ENCODE peak calls at places on chromosomes 13 and 19, in eight cellular contexts. One of them, this sample, is unnamed.

GRCh38 chr13:35764359-35765015 is 288.0 kb upstream of the MAB21L1 start:
- DNase-seq in PC-3: no peak
- DNase-seq in astrocyte of the cerebellum: peak
- DNase-seq in HCT116: no peak
- DNase-seq in A549: no peak
- DNase-seq in thyroid gland: no peak
- DNase-seq in lower lobe of right lung: no peak
- DNase-seq in lower leg skin: no peak
- DNase-seq in this sample: no peak

GRCh38 chr19:8585894-8586750 is 8.9 kb upstream of the MYO1F start:
- DNase-seq in PC-3: peak
- DNase-seq in astrocyte of the cerebellum: no peak
- DNase-seq in HCT116: peak
- DNase-seq in A549: no peak
- DNase-seq in thyroid gland: peak
- DNase-seq in lower lobe of right lung: peak
- DNase-seq in lower leg skin: no peak
- DNase-seq in this sample: no peak

GRCh38 chr13:31930901-31931522 is 100.6 kb upstream of the FRY start:
- DNase-seq in PC-3: peak
- DNase-seq in astrocyte of the cerebellum: no peak
- DNase-seq in HCT116: no peak
- DNase-seq in A549: no peak
- DNase-seq in thyroid gland: no peak
- DNase-seq in lower lobe of right lung: no peak
- DNase-seq in lower leg skin: no peak
- DNase-seq in this sample: no peak

GRCh38 chr19:35751839-35752745 is 3.7 kb downstream of the LIN37 start:
- DNase-seq in PC-3: no peak
- DNase-seq in astrocyte of the cerebellum: no peak
- DNase-seq in HCT116: no peak
- DNase-seq in A549: no peak
- DNase-seq in thyroid gland: no peak
- DNase-seq in lower lobe of right lung: no peak
- DNase-seq in lower leg skin: no peak
- DNase-seq in this sample: no peak

GRCh38 chr13:49082653-49083536 is 107.2 kb downstream of the FNDC3A start:
- DNase-seq in PC-3: no peak
- DNase-seq in astrocyte of the cerebellum: no peak
- DNase-seq in HCT116: no peak
- DNase-seq in A549: no peak
- DNase-seq in thyroid gland: no peak
- DNase-seq in lower lobe of right lung: no peak
- DNase-seq in lower leg skin: no peak
- DNase-seq in this sample: peak

GRCh38 chr19:36151144-36152051 is 849 bp downstream of the COX7A1 start:
- DNase-seq in PC-3: no peak
- DNase-seq in astrocyte of the cerebellum: no peak
- DNase-seq in HCT116: no peak
- DNase-seq in A549: no peak
- DNase-seq in thyroid gland: peak
- DNase-seq in lower lobe of right lung: no peak
- DNase-seq in lower leg skin: peak
- DNase-seq in this sample: no peak

GRCh38 chr19:41302624-41303351 is 7.2 kb upstream of the CCDC97 start:
- DNase-seq in PC-3: no peak
- DNase-seq in astrocyte of the cerebellum: no peak
- DNase-seq in HCT116: no peak
- DNase-seq in A549: no peak
- DNase-seq in thyroid gland: peak
- DNase-seq in lower lobe of right lung: no peak
- DNase-seq in lower leg skin: no peak
- DNase-seq in this sample: no peak

GRCh38 chr19:50925734-50926133 is 14.5 kb upstream of the KLK4 start:
- DNase-seq in PC-3: peak
- DNase-seq in astrocyte of the cerebellum: no peak
- DNase-seq in HCT116: no peak
- DNase-seq in A549: no peak
- DNase-seq in thyroid gland: no peak
- DNase-seq in lower lobe of right lung: no peak
- DNase-seq in lower leg skin: no peak
- DNase-seq in this sample: no peak

GRCh38 chr13:29484236-29484635 is 111.3 kb downstream of the SLC7A1 start:
- DNase-seq in PC-3: no peak
- DNase-seq in astrocyte of the cerebellum: no peak
- DNase-seq in HCT116: no peak
- DNase-seq in A549: no peak
- DNase-seq in thyroid gland: no peak
- DNase-seq in lower lobe of right lung: no peak
- DNase-seq in lower leg skin: no peak
- DNase-seq in this sample: no peak

GRCh38 chr13:32426191-32426980 is 1.5 kb downstream of the N4BP2L1 start:
- DNase-seq in PC-3: no peak
- DNase-seq in astrocyte of the cerebellum: no peak
- DNase-seq in HCT116: no peak
- DNase-seq in A549: no peak
- DNase-seq in thyroid gland: no peak
- DNase-seq in lower lobe of right lung: no peak
- DNase-seq in lower leg skin: no peak
- DNase-seq in this sample: no peak

GRCh38 chr13:28324181-28324789 is 170.6 kb downstream of the FLT1 start:
- DNase-seq in PC-3: peak
- DNase-seq in astrocyte of the cerebellum: no peak
- DNase-seq in HCT116: peak
- DNase-seq in A549: peak
- DNase-seq in thyroid gland: peak
- DNase-seq in lower lobe of right lung: no peak
- DNase-seq in lower leg skin: peak
- DNase-seq in this sample: no peak

GRCh38 chr13:27632648-27633047 is 11.0 kb downstream of the POLR1D start:
- DNase-seq in PC-3: no peak
- DNase-seq in astrocyte of the cerebellum: no peak
- DNase-seq in HCT116: no peak
- DNase-seq in A549: no peak
- DNase-seq in thyroid gland: no peak
- DNase-seq in lower lobe of right lung: no peak
- DNase-seq in lower leg skin: no peak
- DNase-seq in this sample: no peak

GRCh38 chr13:27132538-27132937 is 39.1 kb downstream of the USP12 start:
- DNase-seq in PC-3: no peak
- DNase-seq in astrocyte of the cerebellum: no peak
- DNase-seq in HCT116: no peak
- DNase-seq in A549: no peak
- DNase-seq in thyroid gland: no peak
- DNase-seq in lower lobe of right lung: no peak
- DNase-seq in lower leg skin: no peak
- DNase-seq in this sample: no peak

GRCh38 chr13:101415358-101416174 is 742 bp downstream of the NALCN start:
- DNase-seq in PC-3: no peak
- DNase-seq in astrocyte of the cerebellum: no peak
- DNase-seq in HCT116: no peak
- DNase-seq in A549: no peak
- DNase-seq in thyroid gland: peak
- DNase-seq in lower lobe of right lung: no peak
- DNase-seq in lower leg skin: no peak
- DNase-seq in this sample: no peak

GRCh38 chr13:95256086-95256485 is 45.2 kb downstream of the ABCC4 start:
- DNase-seq in PC-3: peak
- DNase-seq in astrocyte of the cerebellum: peak
- DNase-seq in HCT116: peak
- DNase-seq in A549: peak
- DNase-seq in thyroid gland: no peak
- DNase-seq in lower lobe of right lung: no peak
- DNase-seq in lower leg skin: no peak
- DNase-seq in this sample: peak

GRCh38 chr19:54204767-54205468 is 4.3 kb downstream of the RPS9 start:
- DNase-seq in PC-3: no peak
- DNase-seq in astrocyte of the cerebellum: no peak
- DNase-seq in HCT116: no peak
- DNase-seq in A549: no peak
- DNase-seq in thyroid gland: no peak
- DNase-seq in lower lobe of right lung: no peak
- DNase-seq in lower leg skin: no peak
- DNase-seq in this sample: no peak
- H3K4me3 ChIP-seq in PC-3: peak
- H3K4me3 ChIP-seq in astrocyte of the cerebellum: no peak
- H3K4me3 ChIP-seq in HCT116: no peak
- H3K4me3 ChIP-seq in A549: no peak
- H3K4me3 ChIP-seq in thyroid gland: no peak
- H3K4me3 ChIP-seq in lower lobe of right lung: peak
- H3K4me3 ChIP-seq in lower leg skin: no peak
- H3K4me3 ChIP-seq in this sample: no peak

GRCh38 chr19:39333507-39333906 is 2.3 kb downstream of the GMFG start:
- DNase-seq in PC-3: no peak
- DNase-seq in astrocyte of the cerebellum: no peak
- DNase-seq in HCT116: no peak
- DNase-seq in A549: no peak
- DNase-seq in thyroid gland: no peak
- DNase-seq in lower lobe of right lung: no peak
- DNase-seq in lower leg skin: no peak
- DNase-seq in this sample: no peak
- H3K4me3 ChIP-seq in PC-3: no peak
- H3K4me3 ChIP-seq in astrocyte of the cerebellum: no peak
- H3K4me3 ChIP-seq in HCT116: no peak
- H3K4me3 ChIP-seq in A549: no peak
- H3K4me3 ChIP-seq in thyroid gland: no peak
- H3K4me3 ChIP-seq in lower lobe of right lung: no peak
- H3K4me3 ChIP-seq in lower leg skin: no peak
- H3K4me3 ChIP-seq in this sample: no peak

GRCh38 chr19:46719629-46720515 is 3.0 kb upstream of the PRKD2 start:
- DNase-seq in PC-3: no peak
- DNase-seq in astrocyte of the cerebellum: no peak
- DNase-seq in HCT116: no peak
- DNase-seq in A549: no peak
- DNase-seq in thyroid gland: no peak
- DNase-seq in lower lobe of right lung: no peak
- DNase-seq in lower leg skin: no peak
- DNase-seq in this sample: no peak

GRCh38 chr19:46718934-46719551 is 2.1 kb upstream of the PRKD2 start:
- DNase-seq in PC-3: no peak
- DNase-seq in astrocyte of the cerebellum: no peak
- DNase-seq in HCT116: no peak
- DNase-seq in A549: no peak
- DNase-seq in thyroid gland: no peak
- DNase-seq in lower lobe of right lung: no peak
- DNase-seq in lower leg skin: no peak
- DNase-seq in this sample: no peak

GRCh38 chr19:46717716-46718143 is 816 bp upstream of the PRKD2 start:
- DNase-seq in PC-3: no peak
- DNase-seq in astrocyte of the cerebellum: no peak
- DNase-seq in HCT116: no peak
- DNase-seq in A549: no peak
- DNase-seq in thyroid gland: no peak
- DNase-seq in lower lobe of right lung: no peak
- DNase-seq in lower leg skin: no peak
- DNase-seq in this sample: no peak

GRCh38 chr19:46717034-46717715 is at the start of gene PRKD2:
- DNase-seq in PC-3: peak
- DNase-seq in astrocyte of the cerebellum: peak
- DNase-seq in HCT116: no peak
- DNase-seq in A549: peak
- DNase-seq in thyroid gland: peak
- DNase-seq in lower lobe of right lung: peak
- DNase-seq in lower leg skin: peak
- DNase-seq in this sample: peak

DNA sequence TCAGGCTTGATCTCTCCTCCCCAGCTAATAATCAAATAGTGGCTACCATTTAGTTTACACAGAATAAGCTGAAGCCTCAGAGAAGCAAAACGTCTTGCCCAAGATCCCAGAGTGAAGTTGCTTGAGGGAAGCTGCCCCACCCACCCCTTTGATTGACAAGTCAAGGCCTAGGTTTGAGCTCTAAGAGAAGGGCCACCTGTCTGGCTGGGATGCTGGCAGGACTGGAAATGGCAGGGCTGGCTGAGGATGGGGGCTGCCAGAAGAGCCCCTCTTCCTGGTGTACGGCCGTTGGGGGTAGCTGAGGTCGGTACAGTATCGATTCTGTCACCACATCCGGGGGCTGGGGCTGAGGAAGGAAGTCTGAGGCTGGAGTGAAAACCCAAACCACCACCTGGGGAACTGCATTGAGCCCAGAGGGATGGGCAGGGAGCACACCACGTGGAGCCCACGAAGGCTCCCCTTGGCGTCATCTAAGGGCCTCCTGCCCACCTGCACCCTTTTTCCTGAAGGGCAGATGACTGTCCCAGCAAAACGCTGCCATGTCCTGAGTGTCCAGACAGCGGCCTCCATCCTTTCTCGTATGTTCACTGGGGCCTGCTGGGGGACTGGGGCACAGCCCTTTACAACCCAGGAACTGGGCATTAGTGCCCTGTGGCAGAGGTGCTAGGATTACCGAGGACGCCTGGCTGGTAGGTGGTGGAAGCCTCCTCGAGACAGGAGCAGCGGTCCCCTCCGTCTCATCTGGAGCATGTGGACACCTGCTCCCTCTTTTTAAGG is 1.4 kb upstream of the PRKD2 start:
- DNase-seq in PC-3: no peak
- DNase-seq in astrocyte of the cerebellum: no peak
- DNase-seq in HCT116: no peak
- DNase-seq in A549: peak
- DNase-seq in thyroid gland: no peak
- DNase-seq in lower lobe of right lung: no peak
- DNase-seq in lower leg skin: no peak
- DNase-seq in this sample: no peak
- H3K4me3 ChIP-seq in PC-3: no peak
- H3K4me3 ChIP-seq in astrocyte of the cerebellum: no peak
- H3K4me3 ChIP-seq in HCT116: peak
- H3K4me3 ChIP-seq in A549: no peak
- H3K4me3 ChIP-seq in thyroid gland: no peak
- H3K4me3 ChIP-seq in lower lobe of right lung: peak
- H3K4me3 ChIP-seq in lower leg skin: no peak
- H3K4me3 ChIP-seq in this sample: no peak

GRCh38 chr19:42431486-42431885 is 4.3 kb upstream of the LIPE start:
- DNase-seq in PC-3: no peak
- DNase-seq in astrocyte of the cerebellum: no peak
- DNase-seq in HCT116: no peak
- DNase-seq in A549: no peak
- DNase-seq in thyroid gland: no peak
- DNase-seq in lower lobe of right lung: no peak
- DNase-seq in lower leg skin: no peak
- DNase-seq in this sample: no peak

GRCh38 chr19:42428676-42429075 is 1.5 kb upstream of the LIPE start:
- DNase-seq in PC-3: no peak
- DNase-seq in astrocyte of the cerebellum: no peak
- DNase-seq in HCT116: no peak
- DNase-seq in A549: no peak
- DNase-seq in thyroid gland: no peak
- DNase-seq in lower lobe of right lung: no peak
- DNase-seq in lower leg skin: no peak
- DNase-seq in this sample: no peak

GRCh38 chr19:42435316-42435715 is 7.4 kb downstream of the CXCL17 start:
- DNase-seq in PC-3: no peak
- DNase-seq in astrocyte of the cerebellum: no peak
- DNase-seq in HCT116: no peak
- DNase-seq in A549: no peak
- DNase-seq in thyroid gland: no peak
- DNase-seq in lower lobe of right lung: no peak
- DNase-seq in lower leg skin: no peak
- DNase-seq in this sample: no peak

GRCh38 chr19:42436006-42436405 is 6.7 kb downstream of the CXCL17 start:
- DNase-seq in PC-3: no peak
- DNase-seq in astrocyte of the cerebellum: no peak
- DNase-seq in HCT116: no peak
- DNase-seq in A549: no peak
- DNase-seq in thyroid gland: peak
- DNase-seq in lower lobe of right lung: no peak
- DNase-seq in lower leg skin: no peak
- DNase-seq in this sample: no peak

GRCh38 chr19:42433503-42434260 is 6.5 kb upstream of the LIPE start:
- DNase-seq in PC-3: peak
- DNase-seq in astrocyte of the cerebellum: no peak
- DNase-seq in HCT116: no peak
- DNase-seq in A549: peak
- DNase-seq in thyroid gland: peak
- DNase-seq in lower lobe of right lung: peak
- DNase-seq in lower leg skin: peak
- DNase-seq in this sample: no peak
- H3K4me3 ChIP-seq in PC-3: no peak
- H3K4me3 ChIP-seq in astrocyte of the cerebellum: no peak
- H3K4me3 ChIP-seq in HCT116: no peak
- H3K4me3 ChIP-seq in A549: no peak
- H3K4me3 ChIP-seq in thyroid gland: no peak
- H3K4me3 ChIP-seq in lower lobe of right lung: no peak
- H3K4me3 ChIP-seq in lower leg skin: no peak
- H3K4me3 ChIP-seq in this sample: no peak

This sample was measured in AG09309.